ENCODE peak calls at places on chromosomes 11 and 22, in six cellular contexts. O, M, Z, S, Y and E are unnamed samples.

GRCh38 chr11:6667733-6668374 is 12.2 kb upstream of the DCHS1 start:
- DNase-seq in S (peak), M (peak), Z (peak), O (no peak), Y (peak), E (no peak)

GRCh38 chr11:639324-639977 is 2.4 kb downstream of the DRD4 start:
- DNase-seq in S (no peak), Y (no peak), O (no peak), M (no peak), Z (no peak), E (no peak)

GRCh38 chr11:66617148-66617814 is 851 bp downstream of the RBM14 start:
- DNase-seq in Y (peak), M (peak), O (no peak), S (peak), Z (peak), E (no peak)

GRCh38 chr22:42069801-42070516 is 653 bp downstream of the NAGA start:
- DNase-seq in M (no peak), O (no peak), Z (no peak), Y (no peak), S (no peak), E (no peak)

GRCh38 chr11:74085542-74085892 is 76.6 kb upstream of the UCP3 start:
- DNase-seq in Z (no peak), O (no peak), Y (no peak), S (no peak), M (no peak), E (no peak)

GRCh38 chr11:73147771-73148681 is 5.9 kb upstream of the FCHSD2 start:
- DNase-seq in Y (peak), O (no peak), Z (no peak), S (peak), M (peak), E (no peak)

GRCh38 chr22:35489225-35489624 is 51.4 kb upstream of the RASD2 start:
- DNase-seq in O (no peak), M (no peak), Y (peak), S (no peak), Z (no peak), E (no peak)

GRCh38 chr22:23769321-23769965 is 1.7 kb upstream of the CHCHD10 start:
- DNase-seq in Z (no peak), S (no peak), M (no peak), O (no peak), Y (no peak), E (no peak)

GRCh38 chr11:115132829-115133228 is 371.4 kb downstream of the CADM1 start:
- DNase-seq in M (no peak), Y (no peak), O (no peak), Z (no peak), S (no peak), E (no peak)

GRCh38 chr11:115676206-115676605 is 172.0 kb upstream of the CADM1 start:
- DNase-seq in Z (no peak), S (no peak), M (peak), Y (no peak), O (no peak), E (no peak)

GRCh38 chr22:37735054-37735453 is 38.2 kb downstream of the TRIOBP start:
- DNase-seq in Z (no peak), M (peak), Y (peak), S (no peak), O (no peak), E (no peak)

GRCh38 chr11:71324788-71325417 is 72.5 kb upstream of the SHANK2 start:
- DNase-seq in O (no peak), Z (no peak), Y (no peak), S (no peak), M (no peak), E (no peak)

GRCh38 chr11:11075515-11076171 is 217.8 kb upstream of the ZBED5 start:
- DNase-seq in O (no peak), Z (no peak), M (peak), Y (no peak), S (no peak), E (no peak)

GRCh38 chr11:27770576-27770975 is 70.3 kb upstream of the BDNF start:
- DNase-seq in S (no peak), Z (no peak), M (no peak), Y (peak), O (no peak), E (no peak)

GRCh38 chr11:451738-452137 is 1.7 kb downstream of the PTDSS2 start:
- DNase-seq in S (no peak), Y (no peak), O (no peak), M (no peak), Z (no peak), E (no peak)